ENCODE peak calls at places on chromosomes 4 and X, in ten cellular contexts. C is left lung; W is PC-3; Q is HepG2; Y is body of pancreas; I is CD8-positive, alpha-beta T cell; A is brain microvascular endothelial cell; G is sigmoid colon; Z is ovary; T is psoas muscle. X is an unnamed sample.

GRCh38 chrX:34687095-34687494 is 30.0 kb upstream of the TMEM47 start:
- DNase-seq in C (no peak), W (no peak), Q (no peak), Y (no peak), I (no peak), A (no peak), G (no peak), Z (no peak), T (no peak), X (no peak)

GRCh38 chr4:28229092-28229491 is 1368.5 kb downstream of the STIM2 start:
- DNase-seq in C (no peak), W (peak), Q (no peak), Y (no peak), I (no peak), A (no peak), G (no peak), Z (no peak), T (no peak), X (peak)

GRCh38 chr4:48175328-48175727 is 41.3 kb upstream of the TXK start:
- DNase-seq in C (no peak), W (no peak), Q (no peak), Y (no peak), I (no peak), A (no peak), G (no peak), Z (no peak), T (no peak), X (no peak)

GRCh38 chr4:80498725-80499124 is 163.2 kb downstream of the CFAP299 start:
- DNase-seq in C (no peak), W (no peak), Q (no peak), Y (no peak), I (no peak), A (no peak), G (no peak), Z (no peak), T (no peak), X (no peak)

GRCh38 chrX:15188039-15188438 is 81.8 kb downstream of the ASB9 start:
- DNase-seq in C (no peak), W (no peak), Q (no peak), Y (no peak), I (no peak), A (no peak), G (no peak), Z (no peak), T (no peak), X (no peak)

GRCh38 chrX:17617794-17618193 is 119.5 kb upstream of the SCML1 start:
- DNase-seq in C (no peak), W (no peak), Q (no peak), Y (no peak), I (no peak), A (no peak), G (no peak), Z (no peak), T (no peak), X (no peak)

GRCh38 chr4:147924604-147925412 is 192.9 kb downstream of the ARHGAP10 start:
- DNase-seq in C (no peak), W (peak), Q (peak), Y (peak), I (no peak), A (peak), G (no peak), Z (peak), T (no peak), X (peak)

GRCh38 chrX:84469226-84469625 is 33.0 kb downstream of the HDX start:
- DNase-seq in C (no peak), W (peak), Q (no peak), Y (no peak), I (no peak), A (peak), G (no peak), Z (no peak), T (no peak), X (no peak)

GRCh38 chr4:90120037-90120436 is 7.2 kb upstream of the CCSER1 start:
- DNase-seq in C (no peak), W (peak), Q (no peak), Y (no peak), I (no peak), A (no peak), G (no peak), Z (no peak), T (no peak), X (no peak)

GRCh38 chrX:14865201-14865600 is 7.7 kb downstream of the FANCB start:
- DNase-seq in C (no peak), W (no peak), Q (no peak), Y (no peak), I (no peak), A (no peak), G (no peak), Z (no peak), T (no peak), X (no peak)

GRCh38 chrX:149648932-149649331 is 17.3 kb upstream of the TMEM185A start:
- DNase-seq in C (no peak), W (no peak), Q (no peak), Y (no peak), I (no peak), A (no peak), G (no peak), Z (no peak), T (no peak), X (no peak)

GRCh38 chrX:112826020-112826419 is 14.6 kb downstream of the AMOT start:
- DNase-seq in C (no peak), W (no peak), Q (no peak), Y (no peak), I (no peak), A (no peak), G (no peak), Z (no peak), T (no peak), X (no peak)

GRCh38 chr4:120078216-120078615 is 11.6 kb upstream of the MAD2L1 start:
- DNase-seq in C (no peak), W (no peak), Q (no peak), Y (no peak), I (no peak), A (no peak), G (no peak), Z (no peak), T (no peak), X (no peak)

GRCh38 chr4:3074846-3075651 is 568 bp downstream of the HTT start:
- DNase-seq in C (peak), W (peak), Q (peak), Y (peak), I (no peak), A (peak), G (peak), Z (peak), T (peak), X (peak)

GRCh38 chr4:74777531-74777930 is 16.8 kb downstream of the BTC start:
- DNase-seq in C (no peak), W (peak), Q (no peak), Y (no peak), I (no peak), A (no peak), G (no peak), Z (no peak), T (no peak), X (no peak)

GRCh38 chrX:18354369-18355329 is at the start of gene SCML2:
- DNase-seq in C (peak), W (peak), Q (peak), Y (peak), I (no peak), A (peak), G (peak), Z (peak), T (peak), X (no peak)

GRCh38 chr4:7425591-7426468 is 8.9 kb downstream of the PSAPL1 start:
- DNase-seq in C (peak), W (no peak), Q (no peak), Y (peak), I (no peak), A (no peak), G (peak), Z (peak), T (no peak), X (no peak)

GRCh38 chrX:101410461-101410860 is 2.4 kb downstream of the HNRNPH2 start:
- DNase-seq in C (no peak), W (no peak), Q (no peak), Y (no peak), I (no peak), A (no peak), G (no peak), Z (no peak), T (no peak), X (no peak)

GRCh38 chrX:17295788-17296187 is 79.2 kb upstream of the NHS start:
- DNase-seq in C (no peak), W (no peak), Q (no peak), Y (no peak), I (no peak), A (no peak), G (no peak), Z (no peak), T (no peak), X (no peak)

GRCh38 chr4:122775987-122776836 is 43.7 kb downstream of the BBS12 start:
- DNase-seq in C (no peak), W (no peak), Q (no peak), Y (no peak), I (no peak), A (no peak), G (no peak), Z (no peak), T (no peak), X (no peak)

GRCh38 chrX:74232859-74233258 is 71.1 kb upstream of the ZCCHC13 start:
- DNase-seq in C (no peak), W (peak), Q (peak), Y (no peak), I (no peak), A (peak), G (no peak), Z (no peak), T (no peak), X (no peak)

GRCh38 chrX:1011632-1012283 is 200.7 kb downstream of the CRLF2 start:
- DNase-seq in C (no peak), W (no peak), Q (no peak), Y (no peak), I (no peak), A (no peak), G (no peak), Z (no peak), T (no peak), X (no peak)

GRCh38 chrX:25020391-25021131 is 4.8 kb upstream of the ARX start:
- DNase-seq in C (no peak), W (no peak), Q (no peak), Y (no peak), I (no peak), A (no peak), G (no peak), Z (peak), T (no peak), X (no peak)

GRCh38 chr4:188781655-188782054 is 642.4 kb downstream of the TRIML1 start:
- DNase-seq in C (no peak), W (peak), Q (peak), Y (no peak), I (no peak), A (peak), G (no peak), Z (no peak), T (no peak), X (peak)

GRCh38 chr4:184756399-184756798 is 22.5 kb upstream of the CENPU start:
- DNase-seq in C (no peak), W (no peak), Q (no peak), Y (no peak), I (no peak), A (no peak), G (peak), Z (no peak), T (no peak), X (no peak)

GRCh38 chr4:184752496-184753275 is 18.8 kb upstream of the CENPU start:
- DNase-seq in C (no peak), W (no peak), Q (no peak), Y (no peak), I (no peak), A (no peak), G (no peak), Z (no peak), T (no peak), X (no peak)

GRCh38 chr4:184762100-184762499 is 28.2 kb upstream of the CENPU start:
- DNase-seq in C (no peak), W (no peak), Q (no peak), Y (no peak), I (no peak), A (no peak), G (peak), Z (no peak), T (no peak), X (no peak)

GRCh38 chr4:184755278-184755677 is 21.4 kb upstream of the CENPU start:
- DNase-seq in C (no peak), W (peak), Q (no peak), Y (no peak), I (no peak), A (peak), G (no peak), Z (no peak), T (peak), X (peak)

GRCh38 chr4:184757810-184758209 is 23.9 kb upstream of the CENPU start:
- DNase-seq in C (no peak), W (no peak), Q (no peak), Y (no peak), I (no peak), A (no peak), G (no peak), Z (no peak), T (no peak), X (no peak)
- H3K27ac ChIP-seq in C (no peak), W (no peak), Q (no peak), Y (no peak), I (no peak), A (no peak), G (peak), Z (no peak), T (peak), X (no peak)

DNA sequence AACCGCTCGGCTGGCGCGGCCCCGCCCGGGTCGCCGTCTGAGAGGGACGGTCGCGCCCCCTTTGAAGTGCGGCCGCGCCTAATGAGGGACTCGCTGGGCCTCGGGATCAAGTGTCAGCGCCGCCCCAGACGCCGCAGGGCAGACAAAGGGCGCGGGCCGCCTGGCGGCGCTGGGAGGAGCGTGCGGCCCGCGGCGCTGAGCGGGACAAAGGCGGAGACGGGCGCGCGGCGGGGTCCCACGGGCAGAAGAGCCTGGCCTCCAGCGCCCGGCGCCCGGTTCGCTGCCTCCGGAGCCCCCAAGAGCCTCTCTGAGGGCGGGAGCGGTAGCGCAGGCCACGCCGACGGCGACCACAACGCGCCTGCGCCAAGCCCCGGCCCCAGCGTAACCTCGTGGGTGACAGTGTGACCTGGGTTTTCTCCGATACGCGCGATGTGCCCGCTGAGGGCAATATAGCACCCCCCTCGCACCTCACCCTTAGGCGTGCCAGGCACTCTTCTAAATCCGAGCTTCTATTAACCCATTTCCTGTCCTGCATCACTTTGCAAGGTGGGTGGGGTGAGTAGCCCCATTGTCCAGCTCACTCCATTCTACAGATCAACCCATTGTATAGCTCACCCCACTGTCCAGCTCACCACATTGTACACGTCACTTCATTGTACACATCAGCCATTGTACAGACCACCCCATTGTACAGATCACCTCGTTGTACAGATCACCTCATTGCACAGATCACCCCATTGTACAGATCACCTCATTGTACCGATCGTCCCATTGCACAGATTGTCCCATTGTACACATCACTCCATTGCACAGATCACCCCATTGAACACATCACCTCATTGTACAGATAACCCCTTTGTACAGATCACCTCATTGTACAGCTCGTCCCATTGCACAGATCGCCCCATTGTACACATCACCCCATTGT is 33.7 kb upstream of the STX18 start:
- DNase-seq in C (peak), W (peak), Q (no peak), Y (peak), I (peak), A (peak), G (peak), Z (peak), T (peak), X (peak)
- TF ChIP-seq CTCF in C (peak), W (no peak), Q (no peak), Y (peak), I (peak), A (peak), G (peak), Z (peak), T (peak), X (peak)

DNA sequence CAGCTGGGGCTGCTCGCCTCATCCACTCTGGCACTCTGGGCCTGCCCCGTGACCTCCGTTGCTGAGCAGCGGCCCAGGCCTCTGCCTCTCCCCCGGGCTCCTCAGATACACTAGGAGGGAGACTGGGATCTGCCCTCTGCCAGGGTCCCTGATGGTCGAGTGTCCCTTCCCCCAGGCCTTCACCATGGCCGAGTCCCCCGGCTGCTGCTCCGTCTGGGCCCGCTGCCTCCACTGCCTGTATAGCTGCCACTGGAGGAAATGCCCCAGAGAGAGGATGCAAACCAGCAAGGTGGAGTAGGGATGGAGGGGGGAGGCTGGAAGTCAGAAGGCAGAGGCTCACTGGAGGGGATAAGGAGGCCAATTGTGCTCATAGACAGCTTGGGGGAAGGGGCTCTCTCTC is 1.7 kb downstream of the GDPD2 start:
- DNase-seq in C (no peak), W (no peak), Q (no peak), Y (no peak), I (no peak), A (no peak), G (no peak), Z (no peak), T (no peak), X (no peak)
- H3K27ac ChIP-seq in C (no peak), W (no peak), Q (no peak), Y (no peak), I (no peak), A (no peak), G (no peak), Z (no peak), T (no peak), X (peak)

GRCh38 chrX:133649659-133650058 is 234.4 kb upstream of the GPC4 start:
- DNase-seq in C (no peak), W (no peak), Q (no peak), Y (no peak), I (no peak), A (no peak), G (no peak), Z (no peak), T (no peak), X (no peak)
- TF ChIP-seq CTCF in C (no peak), W (no peak), Q (no peak), Y (no peak), I (no peak), A (no peak), G (no peak), Z (no peak), T (no peak), X (no peak)

GRCh38 chr4:5707366-5708133 is 809 bp downstream of the EVC2 start:
- DNase-seq in C (no peak), W (no peak), Q (no peak), Y (no peak), I (no peak), A (no peak), G (no peak), Z (no peak), T (no peak), X (no peak)

GRCh38 chr4:5706486-5707290 is 1.7 kb downstream of the EVC2 start:
- DNase-seq in C (no peak), W (no peak), Q (no peak), Y (no peak), I (no peak), A (no peak), G (no peak), Z (no peak), T (no peak), X (no peak)

GRCh38 chr4:5708829-5709680 is 696 bp upstream of the EVC2 start:
- DNase-seq in C (no peak), W (no peak), Q (no peak), Y (no peak), I (no peak), A (no peak), G (peak), Z (no peak), T (no peak), X (no peak)

GRCh38 chr4:5710065-5710961 is 688 bp upstream of the EVC start:
- DNase-seq in C (no peak), W (peak), Q (peak), Y (no peak), I (no peak), A (peak), G (no peak), Z (no peak), T (no peak), X (peak)

DNA sequence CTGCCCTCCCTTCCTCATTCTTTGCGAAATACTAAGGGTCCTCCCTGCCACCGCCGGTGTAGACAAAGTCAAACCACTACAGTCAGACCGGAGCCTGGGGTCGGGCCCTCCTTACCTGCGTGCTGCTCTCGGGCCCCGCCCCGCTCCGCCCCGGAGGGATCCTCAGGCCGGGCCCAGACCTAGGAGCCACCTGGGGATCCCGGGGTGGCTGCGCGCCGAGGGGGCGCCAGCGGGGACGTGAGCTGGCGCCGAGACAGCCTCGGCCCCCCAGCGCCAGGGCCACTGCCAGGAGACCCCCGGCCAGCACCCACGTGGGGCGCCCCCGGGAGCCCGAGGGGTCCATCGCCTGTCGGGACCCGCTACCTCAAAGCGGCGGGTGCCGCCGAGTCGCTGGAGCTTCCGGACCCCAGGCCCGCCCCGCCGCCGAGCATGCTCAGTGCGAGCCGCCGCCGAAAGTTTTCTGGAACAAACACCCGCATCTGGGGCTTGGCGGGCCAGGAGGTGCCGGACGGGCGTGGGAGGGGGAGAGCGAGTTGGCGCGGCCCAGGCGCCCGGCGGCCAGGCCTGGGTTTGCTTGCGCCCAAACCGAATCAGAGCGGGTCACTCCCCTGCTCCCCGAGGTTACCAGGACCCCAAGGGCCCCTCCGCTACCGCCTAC is at the start of gene EVC2:
- DNase-seq in C (peak), W (peak), Q (no peak), Y (peak), I (no peak), A (peak), G (peak), Z (peak), T (peak), X (peak)
- H3K27ac ChIP-seq in C (peak), W (no peak), Q (no peak), Y (peak), I (no peak), A (peak), G (peak), Z (peak), T (peak), X (peak)

DNA sequence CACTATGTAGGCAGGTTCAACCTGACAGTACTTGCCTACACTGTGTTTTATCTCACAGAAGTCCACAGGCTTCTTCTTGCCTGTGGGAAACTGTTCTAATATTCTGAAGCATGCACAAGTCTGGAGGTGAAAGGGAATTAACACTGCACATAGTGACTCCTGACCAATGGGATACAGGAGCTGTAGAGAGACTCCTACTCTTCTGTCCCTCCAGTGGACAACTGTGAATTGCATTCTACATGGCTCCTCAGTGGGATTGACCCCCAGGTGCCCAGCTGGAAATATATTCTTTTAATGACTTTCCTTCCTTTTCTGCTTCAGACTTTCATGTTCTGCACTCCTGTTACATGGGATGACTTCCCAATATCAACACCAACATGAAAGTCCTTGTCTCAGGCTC is 8.2 kb upstream of the YIPF6 start:
- DNase-seq in C (no peak), W (peak), Q (peak), Y (no peak), I (no peak), A (peak), G (no peak), Z (no peak), T (no peak), X (peak)
- TF ChIP-seq CTCF in C (peak), W (peak), Q (peak), Y (peak), I (no peak), A (peak), G (no peak), Z (no peak), T (peak), X (peak)

GRCh38 chrX:31314921-31315320 is 243.1 kb upstream of the FTHL17 start:
- DNase-seq in C (no peak), W (no peak), Q (no peak), Y (no peak), I (no peak), A (peak), G (no peak), Z (no peak), T (no peak), X (no peak)
- H3K27ac ChIP-seq in C (no peak), W (no peak), Q (no peak), Y (no peak), I (no peak), A (peak), G (no peak), Z (no peak), T (no peak), X (no peak)

X was measured in RWPE1.